ENCODE peak calls at places on chromosome 9, in four cellular contexts. N, P, J and R are unnamed samples.

GRCh38 chr9:112037281-112038016 is 137.6 kb downstream of the SUSD1 start:
- DNase-seq in J (no peak), N (peak; percentile 94), P (no peak), R (no peak)

GRCh38 chr9:124718928-124719327 is 52.2 kb downstream of the NR6A1 start:
- DNase-seq in N (no peak), J (no peak), P (no peak), R (no peak)

GRCh38 chr9:112421771-112422222 is 41.9 kb downstream of the HSDL2 start:
- DNase-seq in N (peak; percentile 48), P (no peak), J (no peak), R (no peak)

GRCh38 chr9:110016340-110016739 is 191.6 kb downstream of the C9orf152 start:
- DNase-seq in P (peak; percentile 63), N (peak; percentile 91), J (no peak), R (no peak)

GRCh38 chr9:8389531-8389930 is 590.0 kb upstream of the DMAC1 start:
- DNase-seq in P (no peak), N (no peak), J (no peak), R (no peak)

GRCh38 chr9:120980951-120981350 is 54.4 kb upstream of the TRAF1 start:
- DNase-seq in N (no peak), J (no peak), P (no peak), R (no peak)

GRCh38 chr9:72537671-72538070 is 16.3 kb downstream of the TMC1 start:
- DNase-seq in J (no peak), N (no peak), P (no peak), R (no peak)

GRCh38 chr9:87434341-87434740 is 63.3 kb upstream of the DAPK1 start:
- DNase-seq in J (no peak), P (no peak), N (no peak), R (no peak)

GRCh38 chr9:129446828-129447550 is 173.9 kb downstream of the C9orf50 start:
- DNase-seq in P (no peak), J (no peak), N (no peak), R (no peak)

GRCh38 chr9:117138257-117138656 is 276.6 kb downstream of the ASTN2 start:
- DNase-seq in J (no peak), N (no peak), P (no peak), R (no peak)

GRCh38 chr9:110745656-110746055 is 77.1 kb downstream of the MUSK start:
- DNase-seq in J (no peak), P (no peak), N (peak; percentile 63), R (no peak)

GRCh38 chr9:126502417-126503332 is 111.1 kb upstream of the LMX1B start:
- DNase-seq in P (no peak), N (no peak), J (peak; percentile 52), R (peak; percentile 97)

GRCh38 chr9:73179594-73179993 is 27.9 kb downstream of the ANXA1 start:
- DNase-seq in P (peak; percentile 69), N (peak; percentile 16), J (no peak), R (no peak)

GRCh38 chr9:110278080-110278707 is 21.9 kb upstream of the TXN start:
- DNase-seq in J (no peak), P (peak; percentile 61), N (peak; percentile 15), R (no peak)

GRCh38 chr9:38144421-38144820 is 75.4 kb upstream of the SHB start:
- DNase-seq in P (no peak), J (no peak), N (peak; percentile 70), R (no peak)

GRCh38 chr9:114282926-114283325 is 40.0 kb upstream of the ORM1 start:
- DNase-seq in J (peak; percentile 39), N (peak; percentile 93), P (no peak), R (no peak)

GRCh38 chr9:126117631-126118030 is 209.0 kb upstream of the MVB12B start:
- DNase-seq in P (no peak), N (no peak), J (peak; percentile 44), R (no peak)

GRCh38 chr9:97918641-97919040 is 3.7 kb downstream of the TRMO start:
- DNase-seq in P (no peak), J (no peak), N (no peak), R (no peak)

GRCh38 chr9:113541019-113541900 is 77.7 kb downstream of the RGS3 start:
- DNase-seq in P (peak; percentile 54), J (peak; percentile 54), N (peak; percentile 55), R (peak; percentile 87)

GRCh38 chr9:112831281-112831851 is 59.3 kb downstream of the SLC46A2 start:
- DNase-seq in N (no peak), P (no peak), J (no peak), R (no peak)

GRCh38 chr9:129755151-129755550 is 2.3 kb upstream of the PTGES start:
- DNase-seq in P (no peak), N (no peak), J (no peak), R (no peak)

GRCh38 chr9:129253820-129254381 is 75.8 kb upstream of the IER5L start:
- DNase-seq in P (no peak), N (no peak), J (peak; percentile 77), R (no peak)

GRCh38 chr9:96651626-96652025 is 3.5 kb downstream of the PRXL2C start:
- DNase-seq in P (no peak), J (no peak), N (peak; percentile 51), R (no peak)

GRCh38 chr9:13445123-13445522 is 165.6 kb upstream of the MPDZ start:
- DNase-seq in P (no peak), N (no peak), J (no peak), R (no peak)

GRCh38 chr9:120689860-120690259 is 24.4 kb downstream of the MEGF9 start:
- DNase-seq in P (no peak), J (no peak), N (peak; percentile 46), R (no peak)

GRCh38 chr9:77807295-77807694 is 159.2 kb upstream of the GNA14 start:
- DNase-seq in J (no peak), P (no peak), N (peak; percentile 93), R (peak; percentile 60)

GRCh38 chr9:98285446-98285845 is 30.0 kb upstream of the TBC1D2 start:
- DNase-seq in N (no peak), P (no peak), J (no peak), R (no peak)

GRCh38 chr9:27573699-27574265 is 501 bp upstream of the C9orf72 start:
- DNase-seq in N (peak; percentile 99), P (peak; percentile 100), J (peak; percentile 99), R (peak; percentile 86)
- TF ChIP-seq POLR2A in N (no peak), P (peak; percentile 74), J (peak; percentile 81), R (no peak)

GRCh38 chr9:134175808-134176598 is 11.6 kb upstream of the RNU6ATAC start:
- DNase-seq in J (no peak), P (no peak), N (no peak), R (no peak)
- TF ChIP-seq POLR2A in J (no peak), P (no peak), N (no peak), R (no peak)

DNA sequence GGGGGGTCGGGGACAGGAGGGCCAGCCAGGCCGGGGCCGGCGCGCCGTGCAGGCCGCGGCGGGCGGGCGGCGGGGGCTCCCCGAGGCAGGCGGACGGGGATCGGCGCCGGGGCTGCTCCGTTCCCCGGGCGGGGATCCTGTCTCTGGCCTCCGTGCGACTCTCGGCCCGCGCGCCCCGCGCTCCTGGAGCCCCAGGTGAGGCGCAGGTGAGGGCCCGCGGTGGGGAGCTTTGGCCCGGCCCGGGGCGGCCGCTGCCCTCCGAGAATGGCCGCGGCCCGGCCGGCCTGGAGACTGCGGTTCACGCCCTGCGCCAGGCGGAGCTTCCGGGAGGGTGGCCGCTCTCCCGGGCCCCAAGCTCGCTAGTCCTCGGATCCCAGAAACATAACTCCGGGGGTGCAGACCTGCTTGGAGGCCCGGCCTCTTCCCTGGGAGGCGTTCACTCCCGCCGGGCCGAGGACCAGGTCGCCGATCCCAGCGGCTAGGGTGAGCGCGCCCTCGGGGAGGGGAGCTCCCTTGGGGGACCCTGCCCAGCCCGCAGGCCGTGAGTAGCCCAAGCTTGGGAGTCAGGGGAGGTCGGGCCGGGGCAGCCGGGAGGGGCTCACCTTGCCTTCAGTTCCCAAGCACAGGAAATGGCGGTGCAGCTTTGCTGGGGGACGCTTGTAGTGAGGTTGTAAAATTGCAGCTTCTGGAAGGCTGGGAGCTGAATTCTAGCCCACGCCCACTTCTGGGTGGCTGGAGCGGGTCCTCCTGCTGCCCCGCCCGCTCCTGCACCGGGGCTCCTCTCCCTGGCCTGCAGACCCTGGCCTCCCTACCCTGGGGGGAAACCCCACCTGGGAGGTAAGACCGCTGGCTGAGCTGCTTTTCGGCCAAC is 724 bp downstream of the PPP1R26 start:
- DNase-seq in P (no peak), J (no peak), N (peak; percentile 20), R (peak; percentile 67)
- TF ChIP-seq POLR2A in P (peak; percentile 27), J (no peak), N (no peak), R (peak; percentile 29)

GRCh38 chr9:94478755-94479730 is 75.8 kb upstream of the PCAT7 start:
- DNase-seq in J (no peak), P (no peak), N (no peak), R (no peak)
- TF ChIP-seq POLR2A in J (no peak), P (no peak), N (no peak), R (no peak)

GRCh38 chr9:133275105-133276000 is at the start of gene ABO:
- DNase-seq in P (no peak), J (no peak), N (no peak), R (no peak)
- TF ChIP-seq POLR2A in P (no peak), J (no peak), N (no peak), R (no peak)

DNA sequence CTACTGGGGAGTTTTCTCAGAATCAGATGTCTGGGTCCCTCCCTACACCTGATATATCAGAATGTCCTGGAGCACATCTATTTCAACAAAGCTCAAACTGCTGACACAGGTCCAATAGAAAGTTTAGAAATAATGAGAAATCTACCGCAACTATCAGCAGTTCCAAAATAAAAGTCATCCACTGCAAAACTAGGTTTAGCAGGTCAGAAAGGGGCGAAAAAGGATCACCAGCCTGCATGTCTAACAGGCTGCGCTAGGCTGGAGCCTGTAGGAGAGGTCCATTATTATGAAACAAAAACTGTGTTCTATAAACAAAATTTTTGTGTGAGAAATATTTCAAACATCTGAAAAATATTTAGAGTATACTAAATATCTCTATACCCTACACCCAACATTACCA is 84.1 kb upstream of the RNF38 start:
- DNase-seq in N (peak; percentile 11), P (no peak), J (no peak), R (no peak)
- TF ChIP-seq POLR2A in N (no peak), P (no peak), J (no peak), R (no peak)